ENCODE peak calls at places on chromosomes 1 and 21, in eight cellular contexts. E, N, B, Z, M, G, X and D are unnamed samples. For H3K4me1, the result is how much of the 10 kb centered on the place peaks cover.

GRCh38 chr1:171911506-171911905 is 70.2 kb downstream of the DNM3 start:
- DNase-seq in E (no peak), N (no peak), B (no peak), Z (peak), M (no peak), G (no peak), X (no peak), D (no peak)

GRCh38 chr1:41370225-41370624 is 9.0 kb downstream of the FOXO6 start:
- DNase-seq in E (no peak), N (no peak), B (no peak), Z (no peak), M (no peak), G (no peak), X (no peak), D (no peak)

GRCh38 chr1:26965628-26966027 is 5.4 kb upstream of the KDF1 start:
- DNase-seq in E (no peak), N (no peak), B (no peak), Z (no peak), M (no peak), G (no peak), X (no peak), D (no peak)

GRCh38 chr1:161044535-161044907 is 1.3 kb downstream of the USF1 start:
- DNase-seq in E (no peak), N (no peak), B (peak), Z (no peak), M (no peak), G (no peak), X (no peak), D (no peak)

GRCh38 chr1:12208271-12208670 is 21.6 kb upstream of the VPS13D start:
- DNase-seq in E (no peak), N (no peak), B (no peak), Z (no peak), M (no peak), G (no peak), X (no peak), D (no peak)

GRCh38 chr21:30434033-30434631 is 4.1 kb downstream of the KRTAP13-4 start:
- DNase-seq in E (no peak), N (no peak), B (no peak), Z (peak), M (no peak), G (no peak), X (no peak), D (peak)

GRCh38 chr1:15249032-15249601 is 2.1 kb downstream of the FHAD1 start:
- DNase-seq in E (no peak), N (no peak), B (peak), Z (peak), M (no peak), G (no peak), X (no peak), D (no peak)

GRCh38 chr21:46229133-46229922 is 754 bp upstream of the LSS start:
- DNase-seq in E (no peak), N (no peak), B (no peak), Z (no peak), M (no peak), G (peak), X (peak), D (peak)

GRCh38 chr1:70475023-70475422 is 64.0 kb downstream of the CTH start:
- DNase-seq in E (no peak), N (no peak), B (no peak), Z (no peak), M (no peak), G (no peak), X (no peak), D (no peak)

GRCh38 chr21:42397291-42398129 is 1.7 kb upstream of the TMPRSS3 start:
- DNase-seq in E (no peak), N (peak), B (no peak), Z (no peak), M (no peak), G (peak), X (no peak), D (no peak)

GRCh38 chr1:167095368-167095767 is 1.5 kb downstream of the STYXL2 start:
- DNase-seq in E (no peak), N (peak), B (peak), Z (peak), M (no peak), G (no peak), X (no peak), D (no peak)

GRCh38 chr1:203726417-203726867 is 38.5 kb upstream of the LAX1 start:
- DNase-seq in E (no peak), N (no peak), B (no peak), Z (no peak), M (no peak), G (no peak), X (no peak), D (no peak)

GRCh38 chr21:16992448-16992847 is 520.4 kb upstream of the CXADR start:
- DNase-seq in E (no peak), N (no peak), B (no peak), Z (no peak), M (no peak), G (no peak), X (peak), D (no peak)

GRCh38 chr1:21574464-21575151 is 65.4 kb downstream of the ALPL start:
- DNase-seq in E (no peak), N (peak), B (no peak), Z (peak), M (peak), G (no peak), X (peak), D (no peak)

GRCh38 chr1:247561711-247562110 is 12.8 kb downstream of the GCSAML start:
- DNase-seq in E (no peak), N (no peak), B (no peak), Z (no peak), M (no peak), G (no peak), X (no peak), D (no peak)

GRCh38 chr21:27648560-27648959 is 681.7 kb upstream of the ADAMTS5 start:
- DNase-seq in E (no peak), N (no peak), B (peak), Z (peak), M (no peak), G (no peak), X (no peak), D (no peak)

GRCh38 chr1:247332215-247332900 is 691 bp upstream of the ZNF496 start:
- DNase-seq in E (peak), N (no peak), B (peak), Z (peak), M (peak), G (peak), X (no peak), D (peak)

GRCh38 chr1:171486048-171486519 is 754 bp downstream of the PRRC2C start:
- DNase-seq in E (peak), N (no peak), B (peak), Z (peak), M (no peak), G (no peak), X (peak), D (no peak)

GRCh38 chr1:116722016-116722838 is 32.0 kb upstream of the CD2 start:
- DNase-seq in E (no peak), N (no peak), B (no peak), Z (peak), M (no peak), G (no peak), X (no peak), D (no peak)

GRCh38 chr1:165402517-165403111 is 42.3 kb downstream of the RXRG start:
- DNase-seq in E (no peak), N (no peak), B (no peak), Z (no peak), M (no peak), G (no peak), X (no peak), D (no peak)

GRCh38 chr1:225816643-225817538 is 7.0 kb downstream of the EPHX1 start:
- DNase-seq in E (no peak), N (no peak), B (peak), Z (peak), M (peak), G (no peak), X (no peak), D (no peak)

GRCh38 chr1:41102208-41102607 is 80.7 kb upstream of the SLFNL1 start:
- DNase-seq in E (no peak), N (peak), B (peak), Z (peak), M (peak), G (peak), X (no peak), D (peak)

GRCh38 chr1:206679738-206680211 is 4.9 kb upstream of the MAPKAPK2 start:
- DNase-seq in E (no peak), N (no peak), B (no peak), Z (no peak), M (no peak), G (no peak), X (no peak), D (no peak)

GRCh38 chr1:9302745-9303524 is 10.2 kb downstream of the SPSB1 start:
- DNase-seq in E (no peak), N (no peak), B (peak), Z (peak), M (peak), G (no peak), X (no peak), D (no peak)

GRCh38 chr1:12448746-12449177 is 169.2 kb downstream of the DHRS3 start:
- DNase-seq in E (no peak), N (no peak), B (peak), Z (peak), M (no peak), G (no peak), X (no peak), D (no peak)

GRCh38 chr1:177517556-177517955 is 346.8 kb downstream of the BRINP2 start:
- DNase-seq in E (no peak), N (no peak), B (peak), Z (peak), M (no peak), G (no peak), X (no peak), D (no peak)

GRCh38 chr21:31671146-31671716 is 11.7 kb downstream of the SOD1 start:
- DNase-seq in E (no peak), N (no peak), B (no peak), Z (no peak), M (no peak), G (no peak), X (no peak), D (no peak)

GRCh38 chr21:31128234-31128633 is 90.0 kb upstream of the KRTAP19-8 start:
- DNase-seq in E (no peak), N (no peak), B (peak), Z (peak), M (no peak), G (no peak), X (no peak), D (no peak)

GRCh38 chr1:92567211-92567868 is 80.6 kb upstream of the GFI1 start:
- DNase-seq in E (no peak), N (no peak), B (peak), Z (peak), M (no peak), G (no peak), X (no peak), D (no peak)

GRCh38 chr1:203288351-203288894 is 16.9 kb upstream of the BTG2 start:
- DNase-seq in E (no peak), N (no peak), B (no peak), Z (no peak), M (no peak), G (no peak), X (no peak), D (no peak)

GRCh38 chr21:19995253-19995652 is 1003.0 kb upstream of the NCAM2 start:
- DNase-seq in E (no peak), N (no peak), B (no peak), Z (no peak), M (no peak), G (no peak), X (no peak), D (no peak)

GRCh38 chr1:43620956-43621355 is 29.0 kb upstream of the KDM4A start:
- DNase-seq in E (no peak), N (no peak), B (no peak), Z (no peak), M (no peak), G (no peak), X (no peak), D (peak)

GRCh38 chr1:32339363-32339978 is 3.4 kb upstream of the MARCKSL1 start:
- DNase-seq in E (no peak), N (no peak), B (peak), Z (peak), M (no peak), G (no peak), X (no peak), D (peak)

GRCh38 chr1:199857103-199857502 is 170.4 kb upstream of the NR5A2 start:
- DNase-seq in E (no peak), N (no peak), B (peak), Z (peak), M (no peak), G (no peak), X (no peak), D (no peak)

GRCh38 chr1:205492201-205492667 is 12.2 kb upstream of the CDK18 start:
- DNase-seq in E (no peak), N (no peak), B (no peak), Z (no peak), M (no peak), G (no peak), X (peak), D (no peak)

GRCh38 chr1:17118706-17119075 is 560 bp downstream of the PADI2 start:
- DNase-seq in E (no peak), N (no peak), B (no peak), Z (no peak), M (no peak), G (no peak), X (no peak), D (no peak)

GRCh38 chr1:88779880-88780279 is 95.8 kb downstream of the PKN2 start:
- DNase-seq in E (no peak), N (no peak), B (no peak), Z (no peak), M (no peak), G (no peak), X (no peak), D (no peak)

GRCh38 chr1:88777604-88778149 is 93.6 kb downstream of the PKN2 start:
- DNase-seq in E (no peak), N (no peak), B (no peak), Z (no peak), M (no peak), G (no peak), X (no peak), D (no peak)

GRCh38 chr1:88768816-88769215 is 84.7 kb downstream of the PKN2 start:
- DNase-seq in E (no peak), N (no peak), B (no peak), Z (peak), M (no peak), G (no peak), X (no peak), D (no peak)

GRCh38 chr1:88773540-88774150 is 89.6 kb downstream of the PKN2 start:
- DNase-seq in E (no peak), N (no peak), B (peak), Z (peak), M (no peak), G (no peak), X (peak), D (no peak)

DNA sequence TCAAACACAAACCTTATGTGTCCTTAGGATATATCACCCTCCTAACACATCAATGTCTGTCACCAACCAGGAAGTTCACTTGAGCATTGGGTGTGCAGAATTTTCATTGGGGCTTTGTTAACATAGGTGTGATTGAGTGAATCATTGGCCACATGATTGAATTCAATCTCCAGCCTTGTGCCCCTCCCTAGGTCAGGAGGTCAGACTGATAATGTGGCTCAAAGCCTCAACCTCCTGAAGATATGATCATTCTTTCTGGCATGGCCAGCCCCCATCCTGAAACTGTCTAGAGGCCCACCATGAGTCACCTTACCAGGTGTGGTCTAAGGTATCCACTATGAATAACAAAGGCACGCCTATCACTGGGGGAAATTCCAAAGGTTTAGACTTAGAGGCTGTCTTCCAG is 90.1 kb downstream of the PKN2 start:
- DNase-seq in E (no peak), N (no peak), B (no peak), Z (peak), M (no peak), G (no peak), X (peak), D (no peak)
- H3K4me3 ChIP-seq in E (no peak), N (no peak), B (no peak), Z (no peak), M (no peak), G (no peak), X (no peak), D (no peak)

DNA sequence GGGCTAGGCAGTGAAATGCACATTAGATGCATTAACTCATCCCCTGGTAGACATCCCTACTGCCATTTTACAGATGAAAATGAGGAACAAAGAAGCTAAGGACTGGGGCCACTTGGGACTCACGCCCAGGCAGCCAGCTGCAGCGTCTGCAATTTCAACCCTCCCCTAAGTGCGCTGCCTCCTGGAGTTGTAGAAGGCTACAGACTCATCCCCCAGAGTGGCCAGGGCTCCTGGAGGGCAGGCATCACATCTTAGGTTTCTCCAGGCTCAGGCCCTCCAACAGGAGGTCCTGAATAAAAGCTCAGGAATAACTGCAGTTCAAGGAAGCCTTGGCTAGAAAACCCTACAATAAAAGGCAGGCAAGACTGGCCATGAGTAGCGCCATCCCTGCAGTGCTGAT is 31.5 kb downstream of the CAPZB start:
- DNase-seq in E (no peak), N (no peak), B (no peak), Z (no peak), M (no peak), G (no peak), X (no peak), D (no peak)
- H3K4me1 ChIP-seq in E (half or more), N (under half), B (half or more), Z (half or more), M (half or more), G (half or more), X (under half), D (under half)

GRCh38 chr1:234578735-234579134 is 31.2 kb downstream of the IRF2BP2 start:
- DNase-seq in E (peak), N (no peak), B (no peak), Z (no peak), M (no peak), G (no peak), X (no peak), D (no peak)
- TF ChIP-seq CTCF in E (no peak), N (no peak), B (no peak), Z (no peak), M (no peak), G (no peak), X (no peak), D (no peak)

GRCh38 chr1:156492591-156493080 is 7.9 kb downstream of the MEF2D start:
- DNase-seq in E (no peak), N (no peak), B (no peak), Z (no peak), M (no peak), G (no peak), X (no peak), D (no peak)
- H3K4me3 ChIP-seq in E (no peak), N (no peak), B (no peak), Z (no peak), M (no peak), G (peak), X (no peak), D (no peak)